ENCODE peak calls at places on chromosomes 11 and 22, in seven cellular contexts. A is SK-N-SH, K is neural progenitor cell, I is sigmoid colon, N is RWPE2, H is GM23338, S is IMR-90. Y is an unnamed sample. For H3K4me1, the result is how much of the 10 kb centered on the place peaks cover.

GRCh38 chr11:68081691-68082090 is 39.5 kb downstream of the CHKA start:
- DNase-seq in A (no peak), K (no peak), I (no peak), N (no peak), H (no peak), S (no peak), Y (no peak)

GRCh38 chr11:28242596-28242995 is 134.4 kb downstream of the METTL15 start:
- DNase-seq in A (no peak), K (no peak), I (no peak), N (no peak), H (no peak), S (no peak), Y (no peak)

GRCh38 chr11:13928566-13929251 is 33.8 kb upstream of the SPON1 start:
- DNase-seq in A (no peak), K (no peak), I (no peak), N (no peak), H (no peak), S (peak), Y (peak)

GRCh38 chr22:19705181-19705934 is 8.9 kb upstream of the SEPTIN5 start:
- DNase-seq in A (no peak), K (peak), I (peak), N (peak), H (peak), S (no peak), Y (peak)

GRCh38 chr22:28983788-28984441 is 77.7 kb downstream of the C22orf31 start:
- DNase-seq in A (no peak), K (peak), I (no peak), N (no peak), H (no peak), S (no peak), Y (no peak)

GRCh38 chr11:86035164-86035563 is 33.7 kb downstream of the PICALM start:
- DNase-seq in A (no peak), K (no peak), I (no peak), N (no peak), H (peak), S (no peak), Y (no peak)

GRCh38 chr11:11998091-11998781 is 10.2 kb downstream of the DKK3 start:
- DNase-seq in A (no peak), K (no peak), I (no peak), N (no peak), H (no peak), S (peak), Y (no peak)

GRCh38 chr11:30586251-30587144 is at the start of gene MPPED2:
- DNase-seq in A (peak), K (peak), I (peak), N (no peak), H (peak), S (no peak), Y (peak)

GRCh38 chr11:131465746-131466145 is 95.3 kb downstream of the NTM start:
- DNase-seq in A (peak), K (peak), I (no peak), N (no peak), H (peak), S (no peak), Y (no peak)

GRCh38 chr22:27110985-27111451 is 453.6 kb downstream of the MIAT start:
- DNase-seq in A (peak), K (peak), I (no peak), N (no peak), H (peak), S (peak), Y (no peak)

GRCh38 chr11:78825531-78825930 is 250.9 kb upstream of the NARS2 start:
- DNase-seq in A (no peak), K (no peak), I (no peak), N (no peak), H (no peak), S (peak), Y (no peak)

GRCh38 chr11:76259299-76259908 is 53.1 kb upstream of the WNT11 start:
- DNase-seq in A (no peak), K (no peak), I (no peak), N (no peak), H (no peak), S (no peak), Y (no peak)

GRCh38 chr11:65432133-65432650 is 9.6 kb downstream of the NEAT1 start:
- DNase-seq in A (no peak), K (no peak), I (no peak), N (no peak), H (no peak), S (peak), Y (no peak)

GRCh38 chr11:126636911-126637799 is 281.7 kb downstream of the ST3GAL4 start:
- DNase-seq in A (no peak), K (no peak), I (no peak), N (no peak), H (no peak), S (peak), Y (peak)

GRCh38 chr11:44623716-44624491 is 58.4 kb downstream of the CD82 start:
- DNase-seq in A (no peak), K (no peak), I (peak), N (no peak), H (no peak), S (peak), Y (no peak)

GRCh38 chr11:28243057-28243456 is 134.9 kb downstream of the METTL15 start:
- DNase-seq in A (no peak), K (no peak), I (no peak), N (no peak), H (no peak), S (no peak), Y (no peak)

GRCh38 chr11:25068451-25068850 is 571.6 kb downstream of the LUZP2 start:
- DNase-seq in A (no peak), K (no peak), I (no peak), N (no peak), H (no peak), S (no peak), Y (no peak)

GRCh38 chr11:25066706-25067105 is 569.9 kb downstream of the LUZP2 start:
- DNase-seq in A (no peak), K (no peak), I (no peak), N (no peak), H (no peak), S (no peak), Y (no peak)

GRCh38 chr11:25065711-25066110 is 568.9 kb downstream of the LUZP2 start:
- DNase-seq in A (no peak), K (no peak), I (no peak), N (no peak), H (no peak), S (peak), Y (no peak)
- TF ChIP-seq CTCF in A (no peak), K (no peak), I (no peak), N (no peak), H (no peak), S (no peak), Y (no peak)

DNA sequence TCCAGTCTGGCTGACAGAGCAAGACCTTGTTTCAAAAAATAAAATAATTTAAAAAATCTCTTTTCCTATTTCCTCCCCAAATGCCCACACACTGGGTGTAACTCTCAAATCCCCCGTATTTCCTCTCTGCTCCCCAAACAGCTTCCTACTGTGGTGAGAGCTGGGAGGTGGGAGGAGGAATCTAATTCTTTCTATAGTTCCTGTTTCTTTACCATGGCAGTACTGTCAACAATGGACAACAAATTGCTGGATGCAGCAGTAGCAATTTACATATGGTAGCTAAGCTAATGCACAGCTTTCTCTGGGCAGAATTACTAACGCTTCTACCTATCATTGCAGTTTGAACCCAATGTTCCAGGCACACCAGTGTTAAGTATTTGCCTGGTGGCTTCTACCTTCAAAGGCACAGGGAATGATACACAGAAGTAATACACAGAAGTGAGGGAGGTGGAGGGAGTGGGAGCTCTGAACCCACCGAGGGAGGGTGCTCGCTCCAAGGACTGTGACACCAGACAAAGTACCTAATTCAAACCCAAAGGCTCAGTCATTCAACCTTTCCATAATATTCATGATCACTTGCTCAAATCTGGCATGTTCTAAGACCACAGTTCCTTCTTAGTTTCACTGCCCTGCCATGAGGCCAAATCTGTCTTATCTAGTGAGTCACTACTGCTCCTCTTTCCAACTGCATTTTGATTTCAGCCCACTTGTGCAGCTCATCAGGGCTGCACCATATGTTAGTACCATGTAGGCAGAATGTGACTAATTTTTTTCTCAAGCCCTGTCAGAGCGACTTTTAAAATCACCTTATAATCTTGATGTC is 37.9 kb downstream of the CELF1 start:
- DNase-seq in A (no peak), K (no peak), I (no peak), N (no peak), H (peak), S (peak), Y (peak)
- H3K4me1 ChIP-seq in A (under half), K (under half), I (under half), N (half or more), H (under half), S (under half), Y (under half)

GRCh38 chr11:119783466-119784400 is 54.7 kb upstream of the NECTIN1 start:
- DNase-seq in A (no peak), K (no peak), I (no peak), N (no peak), H (no peak), S (no peak), Y (no peak)

GRCh38 chr11:119787074-119787461 is 58.1 kb upstream of the NECTIN1 start:
- DNase-seq in A (no peak), K (no peak), I (no peak), N (no peak), H (no peak), S (no peak), Y (no peak)

GRCh38 chr11:119786431-119787073 is 57.6 kb upstream of the NECTIN1 start:
- DNase-seq in A (no peak), K (no peak), I (no peak), N (no peak), H (no peak), S (no peak), Y (no peak)

GRCh38 chr11:119782673-119783072 is 53.7 kb upstream of the NECTIN1 start:
- DNase-seq in A (no peak), K (peak), I (no peak), N (no peak), H (no peak), S (peak), Y (no peak)

GRCh38 chr11:119785131-119785530 is 56.1 kb upstream of the NECTIN1 start:
- DNase-seq in A (no peak), K (no peak), I (no peak), N (no peak), H (no peak), S (no peak), Y (no peak)
- TF ChIP-seq CTCF in A (no peak), K (no peak), I (no peak), N (no peak), H (no peak), S (no peak), Y (no peak)

GRCh38 chr22:37192741-37193140 is 4.7 kb upstream of the C1QTNF6 start:
- DNase-seq in A (no peak), K (no peak), I (no peak), N (no peak), H (no peak), S (no peak), Y (no peak)
- H3K4me1 ChIP-seq in A (under half), K (under half), I (under half), N (half or more), H (under half), S (under half), Y (under half)

GRCh38 chr11:15947681-15948648 is 408.4 kb downstream of the SOX6 start:
- DNase-seq in A (no peak), K (no peak), I (no peak), N (no peak), H (no peak), S (no peak), Y (no peak)
- TF ChIP-seq CTCF in A (no peak), K (no peak), I (no peak), N (no peak), H (peak), S (no peak), Y (no peak)

GRCh38 chr11:2388431-2389024 is 11.4 kb downstream of the CD81 start:
- DNase-seq in A (no peak), K (no peak), I (no peak), N (no peak), H (no peak), S (no peak), Y (no peak)
- H3K4me1 ChIP-seq in A (under half), K (under half), I (under half), N (under half), H (under half), S (under half), Y (under half)

GRCh38 chr11:62266558-62266957 is 3.4 kb upstream of the SCGB2A2 start:
- DNase-seq in A (no peak), K (no peak), I (no peak), N (no peak), H (no peak), S (peak), Y (no peak)
- TF ChIP-seq CTCF in A (no peak), K (no peak), I (no peak), N (no peak), H (no peak), S (no peak), Y (no peak)